ENCODE peak calls at places on chromosome X, in four cellular contexts. K, W, M and B are unnamed samples.

GRCh38 chrX:31123335-31123734 is 51.5 kb upstream of the FTHL17 start:
- DNase-seq in M (no peak), K (no peak), W (no peak), B (no peak)

GRCh38 chrX:136839196-136839595 is 41.3 kb downstream of the RBMX start:
- DNase-seq in K (no peak), M (no peak), W (no peak), B (no peak)

GRCh38 chrX:118038614-118039365 is 77.8 kb downstream of the KLHL13 start:
- DNase-seq in M (no peak), W (no peak), K (no peak), B (no peak)

GRCh38 chrX:42531431-42531830 is 246.5 kb downstream of the PPP1R2C start:
- DNase-seq in M (no peak), W (no peak), K (no peak), B (no peak)

GRCh38 chrX:119407681-119408080 is 8.5 kb downstream of the SLC25A43 start:
- DNase-seq in M (no peak), W (no peak), K (no peak), B (no peak)

GRCh38 chrX:76148011-76148665 is 24.7 kb upstream of the PBDC1 start:
- DNase-seq in K (no peak), M (peak; percentile 16), W (no peak), B (peak; percentile 76)

GRCh38 chrX:138082881-138083280 is 517.0 kb downstream of the ZIC3 start:
- DNase-seq in K (no peak), M (no peak), W (no peak), B (peak; percentile 87)

GRCh38 chrX:41333994-41334865 is at the start of gene DDX3X:
- DNase-seq in W (peak; percentile 73), M (peak; percentile 83), K (peak; percentile 98), B (peak; percentile 81)

GRCh38 chrX:151153086-151153485 is 23.3 kb upstream of the GPR50 start:
- DNase-seq in M (no peak), K (no peak), W (no peak), B (peak; percentile 74)

GRCh38 chrX:13029341-13029740 is 15.1 kb downstream of the FAM9C start:
- DNase-seq in W (peak; percentile 33), K (peak; percentile 73), M (peak; percentile 21), B (peak; percentile 80)

GRCh38 chrX:45760187-45760742 is 559.6 kb upstream of the DIPK2B start:
- DNase-seq in M (no peak), W (no peak), K (no peak), B (no peak)

GRCh38 chrX:3690140-3690539 is 23.3 kb downstream of the PRKX start:
- DNase-seq in M (no peak), K (no peak), W (no peak), B (no peak)

GRCh38 chrX:133229361-133229760 is 11.2 kb upstream of the TFDP3 start:
- DNase-seq in K (no peak), W (no peak), M (no peak), B (peak; percentile 93)

GRCh38 chrX:45986971-45987370 is 558.2 kb downstream of the ZNF674 start:
- DNase-seq in W (no peak), K (no peak), M (no peak), B (peak; percentile 34)

GRCh38 chrX:71618303-71618721 is at the start of gene CXCR3:
- DNase-seq in M (peak; percentile 75), K (peak; percentile 63), W (no peak), B (no peak)

GRCh38 chrX:10833299-10834169 is 213.1 kb upstream of the MID1 start:
- DNase-seq in K (peak; percentile 64), W (peak; percentile 4), M (no peak), B (peak; percentile 85)

GRCh38 chrX:1529756-1530155 is 7.2 kb downstream of the P2RY8 start:
- DNase-seq in M (no peak), K (no peak), W (no peak), B (no peak)

GRCh38 chrX:108090474-108091265 is 672 bp downstream of the PSMD10 start:
- DNase-seq in M (no peak), W (no peak), K (no peak), B (peak; percentile 5)

GRCh38 chrX:70481871-70482270 is 37.2 kb downstream of the DLG3 start:
- DNase-seq in K (no peak), W (no peak), M (no peak), B (no peak)

GRCh38 chrX:151240237-151240636 is 63.9 kb downstream of the GPR50 start:
- DNase-seq in M (no peak), K (no peak), W (no peak), B (no peak)

GRCh38 chrX:21934414-21934813 is 6.1 kb upstream of the SMS start:
- DNase-seq in M (no peak), W (no peak), K (no peak), B (peak; percentile 53)

DNA sequence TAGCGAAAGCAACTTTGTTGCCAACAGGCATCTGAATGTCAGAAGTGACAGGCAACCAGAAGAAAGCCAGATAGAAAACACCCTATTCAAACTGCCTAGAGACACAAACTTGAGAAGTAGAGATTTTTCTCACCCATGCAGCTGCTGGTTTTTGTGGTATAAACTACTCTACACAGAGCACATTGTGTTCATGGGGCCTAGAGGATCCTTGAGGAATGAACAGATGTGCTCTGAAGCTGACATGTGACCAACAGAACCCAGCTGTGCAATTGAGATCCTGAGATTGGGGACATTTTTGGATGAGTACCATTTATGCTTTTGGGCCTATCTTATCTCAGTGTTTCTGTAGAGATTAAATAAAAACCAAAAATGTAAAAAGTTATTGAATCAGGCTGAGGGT is 63.6 kb upstream of the NRK start:
- DNase-seq in M (no peak), W (no peak), K (no peak), B (no peak)
- H3K4me3 ChIP-seq in M (no peak overlapping the region), W (no peak overlapping the region), K (no peak overlapping the region), B (no peak overlapping the region)

GRCh38 chrX:81238166-81238565 is 36.3 kb downstream of the SH3BGRL start:
- DNase-seq in W (no peak), M (no peak), K (peak; percentile 3), B (no peak)
- H3K9me3 ChIP-seq in W (no peaks in the 10 kb centered on the region), M (no peaks in the 10 kb centered on the region), K (no peaks in the 10 kb centered on the region), B (no peaks in the 10 kb centered on the region)

DNA sequence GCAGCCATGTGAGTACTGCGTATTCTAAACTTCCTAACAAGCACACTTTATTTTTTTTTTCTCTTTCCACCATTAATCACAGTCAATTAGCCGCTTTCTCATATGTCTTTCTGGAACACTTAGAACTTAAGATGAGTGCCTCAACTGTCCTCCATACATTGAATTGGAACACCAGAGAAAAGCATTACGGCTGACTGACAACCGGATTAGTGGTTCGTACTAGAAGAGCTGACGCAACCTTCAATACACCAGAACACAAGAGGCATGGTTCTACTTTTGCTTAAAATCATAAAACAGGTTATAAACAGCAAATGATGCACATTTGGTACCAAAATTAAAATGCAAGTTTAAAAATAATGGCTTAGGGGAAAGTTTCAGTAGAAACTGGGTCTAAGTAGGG is 3.3 kb downstream of the TMEM47 start:
- DNase-seq in W (no peak), K (no peak), M (no peak), B (no peak)
- H3K4me3 ChIP-seq in W (no peak overlapping the region), K (peak overlapping the region; percentile 85), M (no peak overlapping the region), B (no peak overlapping the region)

GRCh38 chrX:135433531-135434257 is 11.9 kb downstream of the SMIM10L2A start:
- DNase-seq in M (no peak), W (no peak), K (no peak), B (no peak)
- H3K9me3 ChIP-seq in M (no peaks in the 10 kb centered on the region), W (no peaks in the 10 kb centered on the region), K (no peaks in the 10 kb centered on the region), B (no peaks in the 10 kb centered on the region)